ENCODE peak calls at places on chromosomes 16 and 17, in five cellular contexts. B, F, S, H and Z are unnamed samples.

GRCh38 chr17:13735444-13735843 is 133.7 kb upstream of the HS3ST3A1 start:
- DNase-seq in B (no peak), F (peak), S (no peak), H (no peak), Z (no peak)

GRCh38 chr16:10859650-10860049 is 17.4 kb upstream of the CIITA start:
- DNase-seq in B (no peak), F (no peak), S (no peak), H (no peak), Z (no peak)

GRCh38 chr16:57998484-57998883 is 2.0 kb downstream of the ZNF319 start:
- DNase-seq in B (no peak), F (no peak), S (no peak), H (peak), Z (no peak)

GRCh38 chr17:73165616-73166404 is 1.0 kb downstream of the SSTR2 start:
- DNase-seq in B (no peak), F (peak), S (no peak), H (no peak), Z (peak)

GRCh38 chr16:31202402-31203385 is at the start of gene PYCARD:
- DNase-seq in B (no peak), F (peak), S (peak), H (peak), Z (peak)

GRCh38 chr16:28181557-28181914 is 30.2 kb downstream of the XPO6 start:
- DNase-seq in B (no peak), F (peak), S (peak), H (peak), Z (no peak)

GRCh38 chr17:27091043-27091497 is 202.8 kb upstream of the WSB1 start:
- DNase-seq in B (no peak), F (no peak), S (no peak), H (no peak), Z (no peak)

GRCh38 chr17:75876938-75877751 is 1.2 kb downstream of the TRIM47 start:
- DNase-seq in B (peak), F (peak), S (peak), H (peak), Z (peak)

GRCh38 chr17:489758-490329 is 137.2 kb upstream of the RPH3AL start:
- DNase-seq in B (no peak), F (no peak), S (no peak), H (peak), Z (peak)

GRCh38 chr16:66543541-66543940 is 6.4 kb downstream of the TK2 start:
- DNase-seq in B (no peak), F (no peak), S (no peak), H (no peak), Z (no peak)

GRCh38 chr17:60910415-60910814 is 232.8 kb downstream of the BCAS3 start:
- DNase-seq in B (no peak), F (no peak), S (no peak), H (no peak), Z (no peak)

GRCh38 chr17:28657756-28658155 is 4.0 kb downstream of the SDF2 start:
- DNase-seq in B (no peak), F (no peak), S (no peak), H (no peak), Z (no peak)

GRCh38 chr17:64200080-64201042 is 62.7 kb downstream of the TEX2 start:
- DNase-seq in B (no peak), F (no peak), S (no peak), H (peak), Z (no peak)

GRCh38 chr17:52024296-52024870 is 134.1 kb downstream of the CA10 start:
- DNase-seq in B (no peak), F (no peak), S (no peak), H (peak), Z (no peak)

GRCh38 chr16:67394271-67395104 is 1.2 kb upstream of the TPPP3 start:
- DNase-seq in B (no peak), F (no peak), S (no peak), H (no peak), Z (peak)

GRCh38 chr16:14198603-14199002 is 127.5 kb downstream of the MRTFB start:
- DNase-seq in B (no peak), F (no peak), S (no peak), H (no peak), Z (no peak)

GRCh38 chr16:75272097-75272548 is 20.7 kb upstream of the BCAR1 start:
- DNase-seq in B (no peak), F (no peak), S (no peak), H (no peak), Z (no peak)

GRCh38 chr17:19344311-19345066 is 18.0 kb downstream of the B9D1 start:
- DNase-seq in B (no peak), F (no peak), S (peak), H (no peak), Z (no peak)

GRCh38 chr17:77498056-77498785 is 357.5 kb downstream of the SEC14L1 start:
- DNase-seq in B (no peak), F (peak), S (no peak), H (no peak), Z (no peak)

GRCh38 chr17:65287040-65287439 is 149.9 kb downstream of the RGS9 start:
- DNase-seq in B (no peak), F (peak), S (no peak), H (peak), Z (no peak)